ENCODE peak calls at places on chromosomes 3 and 15, in nine cellular contexts. E is activated CD4-positive, alpha-beta T cell treated with anti-CD3 and anti-CD28 coated beads, Interleukin-2, amount 50 U/mL, for 1 hour; Z is GM23248; Y is B cell; V is NCI-H1048; H is HuH-7.5; I is NCI-H1417; M is immature natural killer cell; C is naive thymus-derived CD4-positive, alpha-beta T cell. K is an unnamed sample.

GRCh38 chr15:95169701-95170459 is 938.5 kb downstream of the MCTP2 start:
- DNase-seq in E (no peak), Z (peak; percentile 80), Y (no peak), V (no peak), H (no peak), I (no peak), M (no peak), C (no peak), K (no peak)

GRCh38 chr3:138781012-138781470 is 53.7 kb downstream of the PIK3CB start:
- DNase-seq in E (peak; percentile 41), Z (no peak), Y (no peak), V (no peak), H (no peak), I (no peak), M (peak; percentile 57), C (peak; percentile 63), K (no peak)

GRCh38 chr3:126105691-126106187 is 21.8 kb upstream of the SLC41A3 start:
- DNase-seq in E (no peak), Z (no peak), Y (peak; percentile 10), V (no peak), H (no peak), I (no peak), M (no peak), C (no peak), K (no peak)

GRCh38 chr15:45100884-45101622 is 12.9 kb downstream of the DUOX2 start:
- DNase-seq in E (no peak), Z (peak; percentile 26), Y (no peak), V (no peak), H (no peak), I (peak; percentile 8), M (no peak), C (no peak), K (no peak)

GRCh38 chr3:45612918-45613602 is 18.5 kb downstream of the LIMD1 start:
- DNase-seq in E (no peak), Z (peak; percentile 49), Y (peak; percentile 18), V (peak; percentile 69), H (no peak), I (no peak), M (no peak), C (no peak), K (no peak)

GRCh38 chr15:43751885-43752284 is 5.6 kb downstream of the PDIA3 start:
- DNase-seq in E (no peak), Z (no peak), Y (no peak), V (no peak), H (no peak), I (no peak), M (no peak), C (no peak), K (no peak)

GRCh38 chr15:101064795-101065569 is 145.8 kb downstream of the LRRK1 start:
- DNase-seq in E (no peak), Z (no peak), Y (no peak), V (no peak), H (no peak), I (no peak), M (no peak), C (no peak), K (peak; percentile 77)

GRCh38 chr3:113250566-113250965 is 39.2 kb downstream of the BOC start:
- DNase-seq in E (no peak), Z (no peak), Y (no peak), V (no peak), H (no peak), I (no peak), M (no peak), C (no peak), K (no peak)

GRCh38 chr3:185175370-185175987 is 22.6 kb upstream of the C3orf70 start:
- DNase-seq in E (no peak), Z (no peak), Y (no peak), V (no peak), H (peak; percentile 38), I (peak; percentile 69), M (no peak), C (no peak), K (no peak)

GRCh38 chr3:171065732-171066131 is 39.2 kb upstream of the SLC2A2 start:
- DNase-seq in E (no peak), Z (no peak), Y (no peak), V (no peak), H (no peak), I (no peak), M (no peak), C (no peak), K (no peak)

GRCh38 chr3:61936344-61936937 is 375.1 kb downstream of the PTPRG start:
- DNase-seq in E (no peak), Z (peak; percentile 62), Y (no peak), V (no peak), H (peak; percentile 41), I (no peak), M (no peak), C (no peak), K (no peak)

GRCh38 chr3:81490541-81491288 is 270.7 kb downstream of the GBE1 start:
- DNase-seq in E (peak; percentile 65), Z (peak; percentile 92), Y (peak; percentile 28), V (peak; percentile 68), H (peak; percentile 3), I (peak; percentile 84), M (peak; percentile 34), C (peak; percentile 46), K (no peak)